ENCODE peak calls at places on chromosome 17, in five cellular contexts. One of them, this sample, is unnamed.

GRCh38 chr17:38761612-38762011 is 9.1 kb downstream of the PSMB3 start:
- DNase-seq in neural crest cell: peak
- DNase-seq in ovary: no peak
- DNase-seq in fibroblast of pulmonary artery: peak
- DNase-seq in CD4-positive, alpha-beta T cell: no peak
- DNase-seq in this sample: peak

GRCh38 chr17:74249966-74250365 is 24.1 kb upstream of the DNAI2 start:
- DNase-seq in neural crest cell: no peak
- DNase-seq in ovary: no peak
- DNase-seq in fibroblast of pulmonary artery: no peak
- DNase-seq in CD4-positive, alpha-beta T cell: no peak
- DNase-seq in this sample: no peak

GRCh38 chr17:66724581-66725341 is 110.2 kb upstream of the CACNG5 start:
- DNase-seq in neural crest cell: no peak
- DNase-seq in ovary: no peak
- DNase-seq in fibroblast of pulmonary artery: peak
- DNase-seq in CD4-positive, alpha-beta T cell: no peak
- DNase-seq in this sample: peak

GRCh38 chr17:15263206-15263579 is 1.9 kb downstream of the PMP22 start:
- DNase-seq in neural crest cell: no peak
- DNase-seq in ovary: peak
- DNase-seq in fibroblast of pulmonary artery: peak
- DNase-seq in CD4-positive, alpha-beta T cell: no peak
- DNase-seq in this sample: peak

GRCh38 chr17:9290226-9290613 is 268.9 kb downstream of the NTN1 start:
- DNase-seq in neural crest cell: no peak
- DNase-seq in ovary: no peak
- DNase-seq in fibroblast of pulmonary artery: no peak
- DNase-seq in CD4-positive, alpha-beta T cell: no peak
- DNase-seq in this sample: no peak

GRCh38 chr17:4004517-4005295 is 40.5 kb upstream of the ATP2A3 start:
- DNase-seq in neural crest cell: peak
- DNase-seq in ovary: peak
- DNase-seq in fibroblast of pulmonary artery: peak
- DNase-seq in CD4-positive, alpha-beta T cell: peak
- DNase-seq in this sample: peak

GRCh38 chr17:63443053-63443452 is 3.1 kb downstream of the CYB561 start:
- DNase-seq in neural crest cell: no peak
- DNase-seq in ovary: no peak
- DNase-seq in fibroblast of pulmonary artery: no peak
- DNase-seq in CD4-positive, alpha-beta T cell: no peak
- DNase-seq in this sample: no peak

GRCh38 chr17:72702136-72702735 is 390.3 kb downstream of the SLC39A11 start:
- DNase-seq in neural crest cell: no peak
- DNase-seq in ovary: no peak
- DNase-seq in fibroblast of pulmonary artery: peak
- DNase-seq in CD4-positive, alpha-beta T cell: no peak
- DNase-seq in this sample: no peak

GRCh38 chr17:74759941-74760340 is 11.5 kb downstream of the NHERF1 start:
- DNase-seq in neural crest cell: no peak
- DNase-seq in ovary: peak
- DNase-seq in fibroblast of pulmonary artery: no peak
- DNase-seq in CD4-positive, alpha-beta T cell: no peak
- DNase-seq in this sample: no peak

GRCh38 chr17:73100363-73100762 is 7.9 kb upstream of the SLC39A11 start:
- DNase-seq in neural crest cell: no peak
- DNase-seq in ovary: no peak
- DNase-seq in fibroblast of pulmonary artery: no peak
- DNase-seq in CD4-positive, alpha-beta T cell: no peak
- DNase-seq in this sample: no peak

GRCh38 chr17:31175237-31175636 is 80.5 kb downstream of the NF1 start:
- DNase-seq in neural crest cell: no peak
- DNase-seq in ovary: no peak
- DNase-seq in fibroblast of pulmonary artery: no peak
- DNase-seq in CD4-positive, alpha-beta T cell: no peak
- DNase-seq in this sample: no peak

GRCh38 chr17:82737981-82738877 is 2.8 kb downstream of the FN3K start:
- DNase-seq in neural crest cell: no peak
- DNase-seq in ovary: peak
- DNase-seq in fibroblast of pulmonary artery: peak
- DNase-seq in CD4-positive, alpha-beta T cell: no peak
- DNase-seq in this sample: peak

GRCh38 chr17:66807182-66807581 is 27.7 kb upstream of the CACNG5 start:
- DNase-seq in neural crest cell: no peak
- DNase-seq in ovary: no peak
- DNase-seq in fibroblast of pulmonary artery: no peak
- DNase-seq in CD4-positive, alpha-beta T cell: no peak
- DNase-seq in this sample: no peak

GRCh38 chr17:77834170-77835115 is 124.1 kb upstream of the TNRC6C start:
- DNase-seq in neural crest cell: no peak
- DNase-seq in ovary: peak
- DNase-seq in fibroblast of pulmonary artery: peak
- DNase-seq in CD4-positive, alpha-beta T cell: peak
- DNase-seq in this sample: peak

GRCh38 chr17:65099941-65100315 is 37.2 kb upstream of the RGS9 start:
- DNase-seq in neural crest cell: no peak
- DNase-seq in ovary: no peak
- DNase-seq in fibroblast of pulmonary artery: peak
- DNase-seq in CD4-positive, alpha-beta T cell: peak
- DNase-seq in this sample: no peak

GRCh38 chr17:27526603-27527002 is 70.4 kb downstream of the KSR1 start:
- DNase-seq in neural crest cell: no peak
- DNase-seq in ovary: peak
- DNase-seq in fibroblast of pulmonary artery: peak
- DNase-seq in CD4-positive, alpha-beta T cell: no peak
- DNase-seq in this sample: peak

GRCh38 chr17:67245694-67246397 is 850 bp upstream of the HELZ start:
- DNase-seq in neural crest cell: peak
- DNase-seq in ovary: peak
- DNase-seq in fibroblast of pulmonary artery: no peak
- DNase-seq in CD4-positive, alpha-beta T cell: peak
- DNase-seq in this sample: no peak

GRCh38 chr17:27458524-27458908 is 2.3 kb downstream of the KSR1 start:
- DNase-seq in neural crest cell: no peak
- DNase-seq in ovary: no peak
- DNase-seq in fibroblast of pulmonary artery: no peak
- DNase-seq in CD4-positive, alpha-beta T cell: no peak
- DNase-seq in this sample: no peak

GRCh38 chr17:49132699-49133364 is at the start of gene B4GALNT2:
- DNase-seq in neural crest cell: peak
- DNase-seq in ovary: no peak
- DNase-seq in fibroblast of pulmonary artery: no peak
- DNase-seq in CD4-positive, alpha-beta T cell: peak
- DNase-seq in this sample: no peak

GRCh38 chr17:74780443-74781238 is 4.5 kb upstream of the NAT9 start:
- DNase-seq in neural crest cell: no peak
- DNase-seq in ovary: no peak
- DNase-seq in fibroblast of pulmonary artery: no peak
- DNase-seq in CD4-positive, alpha-beta T cell: no peak
- DNase-seq in this sample: no peak

GRCh38 chr17:29237476-29238132 is 9.1 kb upstream of the CRYBA1 start:
- DNase-seq in neural crest cell: no peak
- DNase-seq in ovary: no peak
- DNase-seq in fibroblast of pulmonary artery: peak
- DNase-seq in CD4-positive, alpha-beta T cell: no peak
- DNase-seq in this sample: peak

GRCh38 chr17:77681820-77682219 is 276.7 kb upstream of the TNRC6C start:
- DNase-seq in neural crest cell: no peak
- DNase-seq in ovary: peak
- DNase-seq in fibroblast of pulmonary artery: peak
- DNase-seq in CD4-positive, alpha-beta T cell: no peak
- DNase-seq in this sample: peak

GRCh38 chr17:8041249-8041928 is 2.5 kb downstream of the ALOX15B start:
- DNase-seq in neural crest cell: peak
- DNase-seq in ovary: no peak
- DNase-seq in fibroblast of pulmonary artery: peak
- DNase-seq in CD4-positive, alpha-beta T cell: no peak
- DNase-seq in this sample: peak

GRCh38 chr17:65219124-65219523 is 82.0 kb downstream of the RGS9 start:
- DNase-seq in neural crest cell: no peak
- DNase-seq in ovary: no peak
- DNase-seq in fibroblast of pulmonary artery: no peak
- DNase-seq in CD4-positive, alpha-beta T cell: no peak
- DNase-seq in this sample: no peak

GRCh38 chr17:48513653-48514482 is 16.9 kb downstream of the HOXB1 start:
- DNase-seq in neural crest cell: no peak
- DNase-seq in ovary: no peak
- DNase-seq in fibroblast of pulmonary artery: no peak
- DNase-seq in CD4-positive, alpha-beta T cell: no peak
- DNase-seq in this sample: no peak

GRCh38 chr17:17503566-17504130 is 7.5 kb upstream of the RASD1 start:
- DNase-seq in neural crest cell: no peak
- DNase-seq in ovary: peak
- DNase-seq in fibroblast of pulmonary artery: no peak
- DNase-seq in CD4-positive, alpha-beta T cell: no peak
- DNase-seq in this sample: no peak

GRCh38 chr17:17502741-17503565 is 6.8 kb upstream of the RASD1 start:
- DNase-seq in neural crest cell: no peak
- DNase-seq in ovary: peak
- DNase-seq in fibroblast of pulmonary artery: no peak
- DNase-seq in CD4-positive, alpha-beta T cell: no peak
- DNase-seq in this sample: no peak

GRCh38 chr17:17498606-17499301 is 2.6 kb upstream of the RASD1 start:
- DNase-seq in neural crest cell: no peak
- DNase-seq in ovary: peak
- DNase-seq in fibroblast of pulmonary artery: no peak
- DNase-seq in CD4-positive, alpha-beta T cell: no peak
- DNase-seq in this sample: no peak

GRCh38 chr17:17499402-17500145 is 3.4 kb upstream of the RASD1 start:
- DNase-seq in neural crest cell: no peak
- DNase-seq in ovary: peak
- DNase-seq in fibroblast of pulmonary artery: no peak
- DNase-seq in CD4-positive, alpha-beta T cell: no peak
- DNase-seq in this sample: no peak

DNA sequence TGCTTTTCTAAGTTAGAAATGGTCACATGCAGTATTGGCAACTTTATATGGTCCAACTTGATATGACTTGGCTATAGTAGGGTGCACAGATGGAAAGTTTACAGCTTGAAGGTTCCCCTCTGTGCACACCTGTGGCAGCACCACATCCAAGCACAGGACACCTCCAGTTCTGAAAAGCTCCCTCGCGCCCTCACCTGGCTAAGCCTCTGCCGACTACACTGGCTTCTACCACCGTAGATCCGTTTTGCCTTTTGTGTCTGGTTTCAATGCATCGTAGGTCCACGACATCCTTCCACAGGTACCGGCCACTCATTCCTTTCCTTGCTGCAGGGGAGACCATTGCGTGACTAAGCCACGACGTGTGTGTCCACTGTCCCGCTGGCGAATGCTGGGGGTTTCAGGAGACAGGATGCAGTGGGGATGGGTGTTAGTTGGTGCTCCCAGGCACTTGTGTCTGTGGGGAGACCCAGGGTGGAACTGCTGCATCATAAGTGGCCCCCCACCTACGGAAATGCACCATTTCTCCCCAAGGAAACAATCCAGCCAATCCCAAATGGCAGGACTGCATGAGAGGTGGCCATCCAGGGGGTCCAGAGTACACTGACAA is 4.9 kb upstream of the RASD1 start:
- DNase-seq in neural crest cell: no peak
- DNase-seq in ovary: peak
- DNase-seq in fibroblast of pulmonary artery: no peak
- DNase-seq in CD4-positive, alpha-beta T cell: no peak
- DNase-seq in this sample: no peak
- TF ChIP-seq CTCF in neural crest cell: peak
- TF ChIP-seq CTCF in ovary: no peak
- TF ChIP-seq CTCF in fibroblast of pulmonary artery: no peak
- TF ChIP-seq CTCF in CD4-positive, alpha-beta T cell: no peak
- TF ChIP-seq CTCF in this sample: no peak

GRCh38 chr17:56173026-56173425 is 19.8 kb downstream of the ANKFN1 start:
- DNase-seq in neural crest cell: no peak
- DNase-seq in ovary: no peak
- DNase-seq in fibroblast of pulmonary artery: no peak
- DNase-seq in CD4-positive, alpha-beta T cell: no peak
- DNase-seq in this sample: no peak
- TF ChIP-seq CTCF in neural crest cell: no peak
- TF ChIP-seq CTCF in ovary: no peak
- TF ChIP-seq CTCF in fibroblast of pulmonary artery: no peak
- TF ChIP-seq CTCF in CD4-positive, alpha-beta T cell: no peak
- TF ChIP-seq CTCF in this sample: no peak

DNA sequence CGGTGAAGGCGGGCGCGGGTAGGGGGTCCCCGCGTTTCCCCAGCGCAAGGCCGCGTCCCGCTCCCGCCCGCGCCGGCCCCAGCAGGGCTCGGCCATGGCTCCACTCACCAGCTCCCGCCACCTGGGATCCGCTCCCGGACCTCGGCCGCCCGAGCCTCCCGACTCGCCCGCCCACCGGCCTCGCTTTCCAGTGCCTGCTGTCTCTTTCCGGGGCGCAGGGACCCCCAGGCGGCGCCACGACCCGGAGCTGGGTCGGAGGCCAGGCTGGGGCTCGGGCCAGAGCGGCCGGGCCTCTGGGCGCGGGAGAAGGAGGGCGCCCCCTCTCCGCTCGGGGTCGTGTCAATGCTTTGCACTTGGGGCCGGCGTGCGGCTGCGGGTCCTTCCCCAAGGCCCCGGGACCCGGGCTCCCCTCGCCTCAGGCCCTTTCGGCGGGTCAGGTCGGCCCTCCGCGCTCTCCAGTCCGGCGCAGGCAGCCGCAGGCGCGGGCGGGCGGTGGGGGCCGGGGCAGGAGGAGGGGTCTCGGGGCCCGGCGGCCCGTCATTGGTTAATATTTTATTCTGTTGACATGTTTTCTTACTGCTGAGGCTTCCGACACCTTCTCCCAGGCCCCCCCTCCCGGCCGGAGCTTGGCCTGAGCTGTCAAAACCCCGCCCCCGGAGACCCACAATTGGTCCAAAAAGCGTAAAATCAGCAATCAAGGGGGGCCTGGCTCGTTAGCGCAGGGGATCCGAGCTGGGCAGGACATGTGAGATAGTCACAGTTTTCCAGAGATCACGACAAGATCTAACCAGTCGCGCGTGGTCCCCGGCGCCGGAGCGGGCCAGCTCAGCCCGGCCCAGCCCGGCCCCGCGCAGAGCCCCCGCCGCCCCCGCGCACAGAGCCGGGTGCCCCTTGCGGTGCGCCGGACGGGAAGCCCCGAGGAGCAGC is at the start of gene TBX2:
- DNase-seq in neural crest cell: peak
- DNase-seq in ovary: peak
- DNase-seq in fibroblast of pulmonary artery: peak
- DNase-seq in CD4-positive, alpha-beta T cell: no peak
- DNase-seq in this sample: peak
- TF ChIP-seq CTCF in neural crest cell: no peak
- TF ChIP-seq CTCF in ovary: no peak
- TF ChIP-seq CTCF in fibroblast of pulmonary artery: no peak
- TF ChIP-seq CTCF in CD4-positive, alpha-beta T cell: no peak
- TF ChIP-seq CTCF in this sample: no peak

GRCh38 chr17:32855620-32856019 is 21.3 kb downstream of the MYO1D start:
- DNase-seq in neural crest cell: no peak
- DNase-seq in ovary: no peak
- DNase-seq in fibroblast of pulmonary artery: no peak
- DNase-seq in CD4-positive, alpha-beta T cell: no peak
- DNase-seq in this sample: no peak
- TF ChIP-seq CTCF in neural crest cell: no peak
- TF ChIP-seq CTCF in ovary: no peak
- TF ChIP-seq CTCF in fibroblast of pulmonary artery: no peak
- TF ChIP-seq CTCF in CD4-positive, alpha-beta T cell: no peak
- TF ChIP-seq CTCF in this sample: no peak

GRCh38 chr17:58487589-58488427 is at the start of gene HSF5:
- DNase-seq in neural crest cell: no peak
- DNase-seq in ovary: peak
- DNase-seq in fibroblast of pulmonary artery: peak
- DNase-seq in CD4-positive, alpha-beta T cell: peak
- DNase-seq in this sample: no peak
- TF ChIP-seq CTCF in neural crest cell: no peak
- TF ChIP-seq CTCF in ovary: no peak
- TF ChIP-seq CTCF in fibroblast of pulmonary artery: peak
- TF ChIP-seq CTCF in CD4-positive, alpha-beta T cell: peak
- TF ChIP-seq CTCF in this sample: no peak

GRCh38 chr17:76635039-76635438 is 8.5 kb downstream of the ST6GALNAC1 start:
- DNase-seq in neural crest cell: no peak
- DNase-seq in ovary: no peak
- DNase-seq in fibroblast of pulmonary artery: no peak
- DNase-seq in CD4-positive, alpha-beta T cell: no peak
- DNase-seq in this sample: peak
- TF ChIP-seq CTCF in neural crest cell: no peak
- TF ChIP-seq CTCF in ovary: no peak
- TF ChIP-seq CTCF in fibroblast of pulmonary artery: no peak
- TF ChIP-seq CTCF in CD4-positive, alpha-beta T cell: no peak
- TF ChIP-seq CTCF in this sample: no peak